ENCODE peak calls at places on chromosome 12, in four cellular contexts. One of them, this sample, is unnamed.

GRCh38 chr12:98373019-98373554 is 142.3 kb upstream of the TMPO start:
- DNase-seq in dermis microvascular lymphatic vessel endothelial cell: peak; percentile 56
- DNase-seq in astrocyte of the spinal cord: peak; percentile 56
- DNase-seq in NCI-H748 treated with DMSO at 0.1 percent for 48 hours: peak; percentile 89
- DNase-seq in this sample: no peak

GRCh38 chr12:59808317-59808910 is 212.6 kb downstream of the SLC16A7 start:
- DNase-seq in dermis microvascular lymphatic vessel endothelial cell: peak; percentile 28
- DNase-seq in astrocyte of the spinal cord: peak; percentile 47
- DNase-seq in NCI-H748 treated with DMSO at 0.1 percent for 48 hours: peak; percentile 20
- DNase-seq in this sample: no peak

GRCh38 chr12:104886418-104887401 is 71.4 kb downstream of the SLC41A2 start:
- DNase-seq in dermis microvascular lymphatic vessel endothelial cell: peak; percentile 66
- DNase-seq in astrocyte of the spinal cord: peak; percentile 75
- DNase-seq in NCI-H748 treated with DMSO at 0.1 percent for 48 hours: peak; percentile 49
- DNase-seq in this sample: no peak

GRCh38 chr12:108847705-108848104 is 9.7 kb downstream of the SSH1 start:
- DNase-seq in dermis microvascular lymphatic vessel endothelial cell: no peak
- DNase-seq in astrocyte of the spinal cord: no peak
- DNase-seq in NCI-H748 treated with DMSO at 0.1 percent for 48 hours: no peak
- DNase-seq in this sample: no peak

GRCh38 chr12:125185311-125185739 is 120.1 kb downstream of the AACS start:
- DNase-seq in dermis microvascular lymphatic vessel endothelial cell: no peak
- DNase-seq in astrocyte of the spinal cord: no peak
- DNase-seq in NCI-H748 treated with DMSO at 0.1 percent for 48 hours: no peak
- DNase-seq in this sample: no peak

GRCh38 chr12:34404377-34405285 is 382.3 kb downstream of the ALG10 start:
- DNase-seq in dermis microvascular lymphatic vessel endothelial cell: no peak
- DNase-seq in astrocyte of the spinal cord: no peak
- DNase-seq in NCI-H748 treated with DMSO at 0.1 percent for 48 hours: no peak
- DNase-seq in this sample: no peak

GRCh38 chr12:67080637-67081036 is 188.5 kb upstream of the CAND1 start:
- DNase-seq in dermis microvascular lymphatic vessel endothelial cell: no peak
- DNase-seq in astrocyte of the spinal cord: no peak
- DNase-seq in NCI-H748 treated with DMSO at 0.1 percent for 48 hours: no peak
- DNase-seq in this sample: no peak

GRCh38 chr12:74408601-74409166 is 129.0 kb upstream of the ATXN7L3B start:
- DNase-seq in dermis microvascular lymphatic vessel endothelial cell: no peak
- DNase-seq in astrocyte of the spinal cord: no peak
- DNase-seq in NCI-H748 treated with DMSO at 0.1 percent for 48 hours: no peak
- DNase-seq in this sample: no peak

GRCh38 chr12:104825408-104825807 is 132.7 kb downstream of the SLC41A2 start:
- DNase-seq in dermis microvascular lymphatic vessel endothelial cell: peak; percentile 12
- DNase-seq in astrocyte of the spinal cord: no peak
- DNase-seq in NCI-H748 treated with DMSO at 0.1 percent for 48 hours: no peak
- DNase-seq in this sample: no peak

GRCh38 chr12:92193063-92193462 is 47.4 kb upstream of the BTG1 start:
- DNase-seq in dermis microvascular lymphatic vessel endothelial cell: no peak
- DNase-seq in astrocyte of the spinal cord: no peak
- DNase-seq in NCI-H748 treated with DMSO at 0.1 percent for 48 hours: no peak
- DNase-seq in this sample: no peak

GRCh38 chr12:29907486-29907885 is 123.7 kb upstream of the TMTC1 start:
- DNase-seq in dermis microvascular lymphatic vessel endothelial cell: no peak
- DNase-seq in astrocyte of the spinal cord: peak; percentile 2
- DNase-seq in NCI-H748 treated with DMSO at 0.1 percent for 48 hours: no peak
- DNase-seq in this sample: no peak

GRCh38 chr12:93325855-93326254 is 51.9 kb upstream of the NUDT4 start:
- DNase-seq in dermis microvascular lymphatic vessel endothelial cell: peak; percentile 70
- DNase-seq in astrocyte of the spinal cord: peak; percentile 83
- DNase-seq in NCI-H748 treated with DMSO at 0.1 percent for 48 hours: no peak
- DNase-seq in this sample: no peak

GRCh38 chr12:82608706-82609105 is 78.0 kb upstream of the TMTC2 start:
- DNase-seq in dermis microvascular lymphatic vessel endothelial cell: no peak
- DNase-seq in astrocyte of the spinal cord: no peak
- DNase-seq in NCI-H748 treated with DMSO at 0.1 percent for 48 hours: no peak
- DNase-seq in this sample: no peak

GRCh38 chr12:43914391-43914790 is 78.5 kb downstream of the TMEM117 start:
- DNase-seq in dermis microvascular lymphatic vessel endothelial cell: no peak
- DNase-seq in astrocyte of the spinal cord: no peak
- DNase-seq in NCI-H748 treated with DMSO at 0.1 percent for 48 hours: no peak
- DNase-seq in this sample: no peak

GRCh38 chr12:27359578-27360340 is 27.1 kb downstream of the BMAL2 start:
- DNase-seq in dermis microvascular lymphatic vessel endothelial cell: no peak
- DNase-seq in astrocyte of the spinal cord: no peak
- DNase-seq in NCI-H748 treated with DMSO at 0.1 percent for 48 hours: no peak
- DNase-seq in this sample: no peak

GRCh38 chr12:5907812-5908211 is 37.2 kb downstream of the ANO2 start:
- DNase-seq in dermis microvascular lymphatic vessel endothelial cell: no peak
- DNase-seq in astrocyte of the spinal cord: no peak
- DNase-seq in NCI-H748 treated with DMSO at 0.1 percent for 48 hours: no peak
- DNase-seq in this sample: no peak